ENCODE peak calls at places on chromosomes 4 and X, in eight cellular contexts. K is GM23248; G is iPS DF 6.9; X is Karpas-422; D is HT1080; B is NCI-H187; E is C1 segment of cervical spinal cord; R is activated naive CD4-positive, alpha-beta T cell treated with Interleukin-2 at 50 U/mL for 16 hours. C is an unnamed sample.

GRCh38 chr4:187922274-187922673 is 73.3 kb upstream of the ZFP42 start:
- DNase-seq in R (no peak), G (no peak), D (no peak), E (no peak), K (no peak), X (no peak), B (no peak), C (no peak)

GRCh38 chr4:55122235-55122634 is 3.2 kb downstream of the KDR start:
- DNase-seq in X (peak; percentile 12), B (no peak), D (no peak), G (no peak), K (no peak), R (no peak), E (no peak), C (no peak)

GRCh38 chr4:176277162-176277904 is 8.3 kb upstream of the ASB5 start:
- DNase-seq in B (no peak), R (peak; percentile 8), K (peak; percentile 91), X (peak; percentile 73), G (peak; percentile 25), D (peak; percentile 49), E (no peak), C (peak; percentile 57)

GRCh38 chr4:172887959-172888358 is 280.7 kb upstream of the GALNT7 start:
- DNase-seq in B (no peak), K (no peak), R (no peak), G (no peak), E (no peak), X (no peak), D (no peak), C (no peak)

GRCh38 chrX:8692886-8693285 is 39.1 kb downstream of the ANOS1 start:
- DNase-seq in D (peak; percentile 52), E (no peak), K (no peak), X (no peak), B (no peak), G (no peak), R (no peak), C (no peak)

GRCh38 chr4:132642196-132642817 is 506.8 kb upstream of the PCDH10 start:
- DNase-seq in B (no peak), G (peak; percentile 61), D (peak; percentile 47), K (peak; percentile 27), X (peak; percentile 86), E (no peak), R (no peak), C (peak; percentile 5)

GRCh38 chrX:44872319-44872816 is 620 bp upstream of the KDM6A start:
- DNase-seq in G (no peak), X (peak; percentile 75), K (peak; percentile 59), B (no peak), D (peak; percentile 18), R (peak; percentile 34), E (no peak), C (no peak)

GRCh38 chr4:172844556-172844955 is 324.1 kb upstream of the GALNT7 start:
- DNase-seq in K (no peak), E (no peak), G (no peak), R (no peak), D (no peak), B (no peak), X (no peak), C (no peak)

GRCh38 chr4:177118596-177118995 is 191.1 kb upstream of the NEIL3 start:
- DNase-seq in G (no peak), X (no peak), K (peak; percentile 95), B (no peak), E (no peak), D (no peak), R (no peak), C (no peak)

GRCh38 chrX:35351795-35352483 is 409.3 kb downstream of the FAM47B start:
- DNase-seq in D (no peak), R (no peak), G (no peak), X (no peak), B (no peak), E (no peak), K (no peak), C (no peak)

GRCh38 chr4:53676402-53676871 is 85.2 kb upstream of the LNX1 start:
- DNase-seq in R (no peak), X (no peak), K (peak; percentile 63), B (no peak), E (no peak), G (no peak), D (no peak), C (no peak)

GRCh38 chr4:140497776-140498636 is at the start of gene MGAT4D:
- DNase-seq in B (no peak), R (no peak), D (no peak), E (no peak), K (peak; percentile 27), X (no peak), G (peak; percentile 2), C (no peak)

GRCh38 chrX:8724176-8724757 is 7.7 kb downstream of the ANOS1 start:
- DNase-seq in X (peak; percentile 58), D (no peak), R (no peak), K (no peak), G (no peak), B (no peak), E (no peak), C (no peak)

GRCh38 chr4:41196633-41197332 is 17.6 kb downstream of the APBB2 start:
- DNase-seq in R (no peak), K (peak; percentile 60), X (no peak), E (no peak), D (no peak), G (no peak), B (no peak), C (no peak)

GRCh38 chr4:184166736-184167135 is 50.9 kb downstream of the ENPP6 start:
- DNase-seq in D (no peak), G (no peak), K (no peak), B (no peak), R (no peak), X (no peak), E (no peak), C (no peak)

GRCh38 chrX:82125103-82125502 is 923.2 kb downstream of the SH3BGRL start:
- DNase-seq in X (no peak), B (no peak), R (no peak), K (no peak), D (no peak), G (no peak), E (no peak), C (no peak)

GRCh38 chr4:15262396-15262795 is 165.4 kb upstream of the C1QTNF7 start:
- DNase-seq in R (no peak), B (no peak), K (peak; percentile 5), G (no peak), E (no peak), D (peak; percentile 53), X (no peak), C (no peak)

GRCh38 chr4:165440415-165440882 is 61.6 kb downstream of the CPE start:
- DNase-seq in K (peak; percentile 65), G (no peak), D (peak; percentile 93), X (no peak), B (no peak), R (no peak), E (no peak), C (peak; percentile 79)

GRCh38 chr4:88610771-88611170 is 18.5 kb downstream of the HERC3 start:
- DNase-seq in B (no peak), R (no peak), G (no peak), X (no peak), E (no peak), K (peak; percentile 86), D (no peak), C (no peak)

GRCh38 chrX:41596586-41596985 is 92.2 kb upstream of the GPR34 start:
- DNase-seq in D (no peak), E (no peak), X (no peak), B (no peak), K (peak; percentile 10), R (no peak), G (no peak), C (no peak)

GRCh38 chr4:43855283-43855682 is 593.3 kb downstream of the KCTD8 start:
- DNase-seq in G (no peak), X (no peak), E (no peak), B (no peak), K (no peak), R (no peak), D (no peak), C (no peak)

GRCh38 chr4:79855081-79855480 is 217.9 kb downstream of the ANTXR2 start:
- DNase-seq in G (no peak), E (no peak), X (no peak), B (no peak), K (peak; percentile 46), R (no peak), D (no peak), C (no peak)

GRCh38 chr4:151199496-151200190 is 77.3 kb upstream of the PRSS48 start:
- DNase-seq in K (peak; percentile 60), R (no peak), G (no peak), B (no peak), X (no peak), E (no peak), D (no peak), C (no peak)

GRCh38 chr4:8182858-8183725 is 16.0 kb upstream of the SH3TC1 start:
- DNase-seq in G (no peak), K (peak; percentile 94), X (no peak), B (no peak), D (peak; percentile 58), E (no peak), R (no peak), C (peak; percentile 87)

GRCh38 chr4:118086334-118086733 is 52.0 kb downstream of the NDST3 start:
- DNase-seq in G (no peak), R (no peak), D (peak; percentile 89), X (no peak), K (peak; percentile 52), E (no peak), B (no peak), C (peak; percentile 55)

GRCh38 chrX:41781500-41781899 is 57.5 kb downstream of the GPR82 start:
- DNase-seq in X (peak; percentile 76), B (no peak), G (peak; percentile 2), R (no peak), K (peak; percentile 58), D (peak; percentile 6), E (no peak), C (peak; percentile 13)

GRCh38 chr4:21380861-21381260 is 567.7 kb downstream of the KCNIP4 start:
- DNase-seq in G (no peak), E (no peak), D (no peak), R (no peak), K (no peak), B (no peak), X (no peak), C (no peak)

GRCh38 chr4:87493147-87493546 is 36.0 kb downstream of the SPARCL1 start:
- DNase-seq in X (no peak), G (no peak), E (no peak), K (no peak), B (no peak), D (no peak), R (no peak), C (no peak)

GRCh38 chr4:48315728-48316630 is 25.4 kb upstream of the SLAIN2 start:
- DNase-seq in D (peak; percentile 69), R (peak; percentile 4), X (peak; percentile 81), B (no peak), E (no peak), K (peak; percentile 78), G (no peak), C (peak; percentile 47)

GRCh38 chr4:159543831-159544230 is 441.0 kb downstream of the RAPGEF2 start:
- DNase-seq in E (no peak), G (no peak), X (no peak), R (no peak), B (no peak), K (no peak), D (no peak), C (no peak)

GRCh38 chr4:149158852-149159251 is 656.8 kb downstream of the IQCM start:
- DNase-seq in E (no peak), X (no peak), K (no peak), R (no peak), D (no peak), B (no peak), G (no peak), C (no peak)